ENCODE peak calls at places on chromosome X, in four cellular contexts. I is GF-D8; K is CD4-positive, CD25-positive, alpha-beta regulatory T cell; J is skeletal muscle cell. C is an unnamed sample.

GRCh38 chrX:41180194-41180902 is 95.1 kb downstream of the USP9X start:
- DNase-seq in I (peak), J (peak), K (peak), C (peak)

GRCh38 chrX:23935116-23935515 is 27.3 kb downstream of the CXorf58 start:
- DNase-seq in I (no peak), K (no peak), J (no peak), C (no peak)

GRCh38 chrX:23497919-23498318 is 163.3 kb downstream of the PTCHD1 start:
- DNase-seq in I (no peak), J (no peak), K (no peak), C (no peak)

GRCh38 chrX:100731441-100732281 is at the start of gene SYTL4:
- DNase-seq in I (no peak), J (no peak), K (no peak), C (no peak)

GRCh38 chrX:66634272-66634671 is 4.6 kb downstream of the EDA2R start:
- DNase-seq in I (no peak), J (no peak), K (no peak), C (no peak)

GRCh38 chrX:44432641-44433040 is 89.2 kb upstream of the EFHC2 start:
- DNase-seq in I (no peak), K (no peak), J (no peak), C (no peak)

GRCh38 chrX:68504237-68504636 is 5.4 kb downstream of the YIPF6 start:
- DNase-seq in J (peak), K (peak), I (no peak), C (no peak)

GRCh38 chrX:19760841-19761512 is 126.4 kb downstream of the SH3KBP1 start:
- DNase-seq in K (no peak), J (no peak), I (no peak), C (no peak)

GRCh38 chrX:71252221-71252620 is 1.7 kb downstream of the ZMYM3 start:
- DNase-seq in I (no peak), J (no peak), K (no peak), C (no peak)

GRCh38 chrX:7093305-7093704 is 54.2 kb upstream of the STS start:
- DNase-seq in I (no peak), J (no peak), K (no peak), C (no peak)

GRCh38 chrX:16869393-16870094 is 618 bp downstream of the RBBP7 start:
- DNase-seq in I (no peak), K (peak), J (no peak), C (no peak)

GRCh38 chrX:136063340-136064079 is 78.3 kb downstream of the SLC9A6 start:
- DNase-seq in K (no peak), I (peak), J (peak), C (no peak)

GRCh38 chrX:103017542-103017941 is 46.4 kb downstream of the BEX1 start:
- DNase-seq in K (no peak), J (no peak), I (no peak), C (no peak)